ENCODE peak calls at places on chromosomes 6 and 20, in five cellular contexts. C is ELR, N is dermis microvascular lymphatic vessel endothelial cell, X is nucleus accumbens, J is left ventricle myocardium superior. P is an unnamed sample.

GRCh38 chr6:149614352-149614751 is 34.2 kb downstream of the KATNA1 start:
- DNase-seq in C (peak), N (no peak), X (no peak), J (no peak), P (no peak)

GRCh38 chr6:31308845-31309175 is 36.9 kb upstream of the HLA-C start:
- DNase-seq in C (no peak), N (no peak), X (no peak), J (no peak), P (no peak)

GRCh38 chr6:45896783-45897441 is 118.7 kb downstream of the CLIC5 start:
- DNase-seq in C (peak), N (no peak), X (no peak), J (no peak), P (no peak)

GRCh38 chr6:167849846-167850459 is 23.2 kb downstream of the AFDN start:
- DNase-seq in C (peak), N (no peak), X (no peak), J (no peak), P (no peak)

GRCh38 chr6:39879535-39879934 is 54.7 kb downstream of the MOCS1 start:
- DNase-seq in C (no peak), N (no peak), X (no peak), J (no peak), P (no peak)

GRCh38 chr6:21163110-21163837 is 430.3 kb upstream of the SOX4 start:
- DNase-seq in C (peak), N (no peak), X (no peak), J (no peak), P (no peak)

GRCh38 chr6:118968416-118968815 is 33.5 kb upstream of the MCM9 start:
- DNase-seq in C (peak), N (peak), X (no peak), J (no peak), P (no peak)

GRCh38 chr6:157184202-157185015 is 138.9 kb downstream of the TMEM242 start:
- DNase-seq in C (peak), N (peak), X (peak), J (peak), P (peak)

GRCh38 chr6:70134542-70134941 is 168.3 kb downstream of the COL9A1 start:
- DNase-seq in C (no peak), N (no peak), X (no peak), J (no peak), P (no peak)

GRCh38 chr20:2693286-2693995 is 861 bp downstream of the EBF4 start:
- DNase-seq in C (no peak), N (no peak), X (no peak), J (peak), P (no peak)

GRCh38 chr6:91387290-91388062 is 800.6 kb upstream of the MAP3K7 start:
- DNase-seq in C (no peak), N (no peak), X (no peak), J (no peak), P (no peak)

GRCh38 chr20:7770046-7770445 is 170.2 kb downstream of the HAO1 start:
- DNase-seq in C (no peak), N (peak), X (no peak), J (no peak), P (no peak)

GRCh38 chr6:6697620-6698019 is 109.1 kb downstream of the LY86 start:
- DNase-seq in C (no peak), N (no peak), X (no peak), J (no peak), P (no peak)

GRCh38 chr20:61939691-61940360 is 125.9 kb downstream of the TAF4 start:
- DNase-seq in C (no peak), N (no peak), X (no peak), J (peak), P (peak)

GRCh38 chr20:54624701-54625472 is 149.5 kb downstream of the DOK5 start:
- DNase-seq in C (no peak), N (no peak), X (peak), J (peak), P (no peak)

P was measured in Right ventricle myocardium inferior.